ENCODE peak calls at places on chromosome 15, in seven cellular contexts. One of them, this sample, is unnamed.

GRCh38 chr15:57761562-57761961 is 55.0 kb downstream of the POLR2M start:
- DNase-seq in astrocyte of the spinal cord: no peak
- DNase-seq in dermis blood vessel endothelial cell: no peak
- DNase-seq in NCI-H2081: no peak
- DNase-seq in brain microvascular endothelial cell: no peak
- DNase-seq in activated gamma-delta T cell treated with anti-CD3 and anti-CD28 coated beads, Interleukin-2, amount 50 U/mL, for 16 hours: no peak
- DNase-seq in aorta: no peak
- DNase-seq in this sample: no peak

GRCh38 chr15:39641187-39641889 is 60.5 kb downstream of the THBS1 start:
- DNase-seq in astrocyte of the spinal cord: no peak
- DNase-seq in dermis blood vessel endothelial cell: peak
- DNase-seq in NCI-H2081: no peak
- DNase-seq in brain microvascular endothelial cell: no peak
- DNase-seq in activated gamma-delta T cell treated with anti-CD3 and anti-CD28 coated beads, Interleukin-2, amount 50 U/mL, for 16 hours: no peak
- DNase-seq in aorta: no peak
- DNase-seq in this sample: no peak

GRCh38 chr15:40279437-40280141 is 3.3 kb downstream of the ANKRD63 start:
- DNase-seq in astrocyte of the spinal cord: peak
- DNase-seq in dermis blood vessel endothelial cell: peak
- DNase-seq in NCI-H2081: peak
- DNase-seq in brain microvascular endothelial cell: peak
- DNase-seq in activated gamma-delta T cell treated with anti-CD3 and anti-CD28 coated beads, Interleukin-2, amount 50 U/mL, for 16 hours: peak
- DNase-seq in aorta: peak
- DNase-seq in this sample: peak

GRCh38 chr15:57522148-57522547 is 69.6 kb upstream of the MYZAP start:
- DNase-seq in astrocyte of the spinal cord: no peak
- DNase-seq in dermis blood vessel endothelial cell: no peak
- DNase-seq in NCI-H2081: peak
- DNase-seq in brain microvascular endothelial cell: no peak
- DNase-seq in activated gamma-delta T cell treated with anti-CD3 and anti-CD28 coated beads, Interleukin-2, amount 50 U/mL, for 16 hours: no peak
- DNase-seq in aorta: no peak
- DNase-seq in this sample: no peak

GRCh38 chr15:67917037-67917436 is 77.2 kb upstream of the RNU6-1 start:
- DNase-seq in astrocyte of the spinal cord: no peak
- DNase-seq in dermis blood vessel endothelial cell: no peak
- DNase-seq in NCI-H2081: peak
- DNase-seq in brain microvascular endothelial cell: no peak
- DNase-seq in activated gamma-delta T cell treated with anti-CD3 and anti-CD28 coated beads, Interleukin-2, amount 50 U/mL, for 16 hours: no peak
- DNase-seq in aorta: peak
- DNase-seq in this sample: no peak

GRCh38 chr15:55902975-55903374 is 90.4 kb downstream of the NEDD4 start:
- DNase-seq in astrocyte of the spinal cord: no peak
- DNase-seq in dermis blood vessel endothelial cell: no peak
- DNase-seq in NCI-H2081: no peak
- DNase-seq in brain microvascular endothelial cell: no peak
- DNase-seq in activated gamma-delta T cell treated with anti-CD3 and anti-CD28 coated beads, Interleukin-2, amount 50 U/mL, for 16 hours: no peak
- DNase-seq in aorta: no peak
- DNase-seq in this sample: no peak

GRCh38 chr15:70907784-70908471 is 15.3 kb downstream of the LRRC49 start:
- DNase-seq in astrocyte of the spinal cord: no peak
- DNase-seq in dermis blood vessel endothelial cell: no peak
- DNase-seq in NCI-H2081: no peak
- DNase-seq in brain microvascular endothelial cell: no peak
- DNase-seq in activated gamma-delta T cell treated with anti-CD3 and anti-CD28 coated beads, Interleukin-2, amount 50 U/mL, for 16 hours: no peak
- DNase-seq in aorta: no peak
- DNase-seq in this sample: no peak

GRCh38 chr15:43249236-43249635 is 17.5 kb downstream of the TGM5 start:
- DNase-seq in astrocyte of the spinal cord: no peak
- DNase-seq in dermis blood vessel endothelial cell: no peak
- DNase-seq in NCI-H2081: no peak
- DNase-seq in brain microvascular endothelial cell: no peak
- DNase-seq in activated gamma-delta T cell treated with anti-CD3 and anti-CD28 coated beads, Interleukin-2, amount 50 U/mL, for 16 hours: no peak
- DNase-seq in aorta: no peak
- DNase-seq in this sample: no peak

GRCh38 chr15:90101130-90101968 is 919 bp downstream of the IDH2 start:
- DNase-seq in astrocyte of the spinal cord: no peak
- DNase-seq in dermis blood vessel endothelial cell: peak
- DNase-seq in NCI-H2081: peak
- DNase-seq in brain microvascular endothelial cell: no peak
- DNase-seq in activated gamma-delta T cell treated with anti-CD3 and anti-CD28 coated beads, Interleukin-2, amount 50 U/mL, for 16 hours: no peak
- DNase-seq in aorta: peak
- DNase-seq in this sample: no peak

GRCh38 chr15:62638220-62638619 is 404.3 kb upstream of the TPM1 start:
- DNase-seq in astrocyte of the spinal cord: no peak
- DNase-seq in dermis blood vessel endothelial cell: no peak
- DNase-seq in NCI-H2081: no peak
- DNase-seq in brain microvascular endothelial cell: no peak
- DNase-seq in activated gamma-delta T cell treated with anti-CD3 and anti-CD28 coated beads, Interleukin-2, amount 50 U/mL, for 16 hours: no peak
- DNase-seq in aorta: no peak
- DNase-seq in this sample: no peak

GRCh38 chr15:61828008-61828407 is 232.2 kb downstream of the VPS13C start:
- DNase-seq in astrocyte of the spinal cord: no peak
- DNase-seq in dermis blood vessel endothelial cell: no peak
- DNase-seq in NCI-H2081: no peak
- DNase-seq in brain microvascular endothelial cell: no peak
- DNase-seq in activated gamma-delta T cell treated with anti-CD3 and anti-CD28 coated beads, Interleukin-2, amount 50 U/mL, for 16 hours: no peak
- DNase-seq in aorta: no peak
- DNase-seq in this sample: no peak

GRCh38 chr15:58870451-58870850 is 63.0 kb downstream of the SLTM start:
- DNase-seq in astrocyte of the spinal cord: no peak
- DNase-seq in dermis blood vessel endothelial cell: no peak
- DNase-seq in NCI-H2081: no peak
- DNase-seq in brain microvascular endothelial cell: no peak
- DNase-seq in activated gamma-delta T cell treated with anti-CD3 and anti-CD28 coated beads, Interleukin-2, amount 50 U/mL, for 16 hours: no peak
- DNase-seq in aorta: no peak
- DNase-seq in this sample: no peak

GRCh38 chr15:67164811-67165652 is 89.4 kb downstream of the AAGAB start:
- DNase-seq in astrocyte of the spinal cord: peak
- DNase-seq in dermis blood vessel endothelial cell: peak
- DNase-seq in NCI-H2081: no peak
- DNase-seq in brain microvascular endothelial cell: peak
- DNase-seq in activated gamma-delta T cell treated with anti-CD3 and anti-CD28 coated beads, Interleukin-2, amount 50 U/mL, for 16 hours: no peak
- DNase-seq in aorta: peak
- DNase-seq in this sample: no peak

GRCh38 chr15:99474041-99474906 is 91.5 kb upstream of the MEF2A start:
- DNase-seq in astrocyte of the spinal cord: no peak
- DNase-seq in dermis blood vessel endothelial cell: no peak
- DNase-seq in NCI-H2081: no peak
- DNase-seq in brain microvascular endothelial cell: no peak
- DNase-seq in activated gamma-delta T cell treated with anti-CD3 and anti-CD28 coated beads, Interleukin-2, amount 50 U/mL, for 16 hours: no peak
- DNase-seq in aorta: peak
- DNase-seq in this sample: no peak

GRCh38 chr15:96130734-96131133 is 199.8 kb upstream of the NR2F2 start:
- DNase-seq in astrocyte of the spinal cord: no peak
- DNase-seq in dermis blood vessel endothelial cell: peak
- DNase-seq in NCI-H2081: no peak
- DNase-seq in brain microvascular endothelial cell: no peak
- DNase-seq in activated gamma-delta T cell treated with anti-CD3 and anti-CD28 coated beads, Interleukin-2, amount 50 U/mL, for 16 hours: no peak
- DNase-seq in aorta: no peak
- DNase-seq in this sample: no peak

GRCh38 chr15:95325763-95326688 is 1004.5 kb upstream of the NR2F2 start:
- DNase-seq in astrocyte of the spinal cord: peak
- DNase-seq in dermis blood vessel endothelial cell: peak
- DNase-seq in NCI-H2081: no peak
- DNase-seq in brain microvascular endothelial cell: peak
- DNase-seq in activated gamma-delta T cell treated with anti-CD3 and anti-CD28 coated beads, Interleukin-2, amount 50 U/mL, for 16 hours: no peak
- DNase-seq in aorta: no peak
- DNase-seq in this sample: no peak

GRCh38 chr15:35560258-35560657 is 14.3 kb upstream of the DPH6 start:
- DNase-seq in astrocyte of the spinal cord: no peak
- DNase-seq in dermis blood vessel endothelial cell: no peak
- DNase-seq in NCI-H2081: no peak
- DNase-seq in brain microvascular endothelial cell: no peak
- DNase-seq in activated gamma-delta T cell treated with anti-CD3 and anti-CD28 coated beads, Interleukin-2, amount 50 U/mL, for 16 hours: no peak
- DNase-seq in aorta: no peak
- DNase-seq in this sample: no peak

GRCh38 chr15:80429964-80430363 is 25.8 kb downstream of the ARNT2 start:
- DNase-seq in astrocyte of the spinal cord: no peak
- DNase-seq in dermis blood vessel endothelial cell: no peak
- DNase-seq in NCI-H2081: no peak
- DNase-seq in brain microvascular endothelial cell: no peak
- DNase-seq in activated gamma-delta T cell treated with anti-CD3 and anti-CD28 coated beads, Interleukin-2, amount 50 U/mL, for 16 hours: no peak
- DNase-seq in aorta: no peak
- DNase-seq in this sample: no peak

GRCh38 chr15:58758141-58758540 is 8.6 kb upstream of the ADAM10 start:
- DNase-seq in astrocyte of the spinal cord: no peak
- DNase-seq in dermis blood vessel endothelial cell: peak
- DNase-seq in NCI-H2081: no peak
- DNase-seq in brain microvascular endothelial cell: no peak
- DNase-seq in activated gamma-delta T cell treated with anti-CD3 and anti-CD28 coated beads, Interleukin-2, amount 50 U/mL, for 16 hours: no peak
- DNase-seq in aorta: no peak
- DNase-seq in this sample: no peak

This sample was measured in NCI-H2107.